ENCODE peak calls at places on chromosomes 12 and 14, in five cellular contexts. One of them, this sample, is unnamed.
A peak's percentile ranks its signal among the peaks of the same experiment; 100 is the strongest.

GRCh38 chr14:35365130-35366047 is 39.2 kb downstream of the NFKBIA start:
- DNase-seq in esophagus squamous epithelium: peak; percentile 18
- DNase-seq in spleen: peak; percentile 82
- DNase-seq in heart left ventricle: peak; percentile 84
- DNase-seq in adrenal gland: peak; percentile 97
- DNase-seq in this sample: peak; percentile 73

GRCh38 chr14:96574633-96575191 is 72.5 kb downstream of the PAPOLA start:
- DNase-seq in spleen: no peak
- DNase-seq in heart left ventricle: no peak
- DNase-seq in adrenal gland: peak; percentile 63
- DNase-seq in esophagus squamous epithelium: no peak
- DNase-seq in this sample: no peak

GRCh38 chr12:66683822-66684221 is 4.9 kb upstream of the GRIP1 start:
- DNase-seq in heart left ventricle: no peak
- DNase-seq in adrenal gland: no peak
- DNase-seq in spleen: no peak
- DNase-seq in esophagus squamous epithelium: no peak
- DNase-seq in this sample: no peak

GRCh38 chr14:70882771-70883492 is 24.3 kb upstream of the PCNX1 start:
- DNase-seq in adrenal gland: no peak
- DNase-seq in esophagus squamous epithelium: no peak
- DNase-seq in spleen: no peak
- DNase-seq in heart left ventricle: no peak
- DNase-seq in this sample: no peak

GRCh38 chr12:11717533-11717961 is 68.1 kb downstream of the ETV6 start:
- DNase-seq in esophagus squamous epithelium: no peak
- DNase-seq in spleen: no peak
- DNase-seq in adrenal gland: no peak
- DNase-seq in heart left ventricle: no peak
- DNase-seq in this sample: no peak

GRCh38 chr14:28059254-28059653 is 707.3 kb upstream of the FOXG1 start:
- DNase-seq in esophagus squamous epithelium: no peak
- DNase-seq in heart left ventricle: no peak
- DNase-seq in spleen: no peak
- DNase-seq in adrenal gland: no peak
- DNase-seq in this sample: no peak

GRCh38 chr12:132429932-132430643 is 59.9 kb upstream of the FBRSL1 start:
- DNase-seq in esophagus squamous epithelium: no peak
- DNase-seq in spleen: peak; percentile 95
- DNase-seq in adrenal gland: no peak
- DNase-seq in heart left ventricle: no peak
- DNase-seq in this sample: peak; percentile 22

GRCh38 chr12:12560587-12561304 is 1.9 kb downstream of the DUSP16 start:
- DNase-seq in esophagus squamous epithelium: no peak
- DNase-seq in heart left ventricle: peak; percentile 32
- DNase-seq in adrenal gland: peak; percentile 76
- DNase-seq in spleen: no peak
- DNase-seq in this sample: peak; percentile 39

GRCh38 chr14:105173901-105174894 is 5.6 kb upstream of the JAG2 start:
- DNase-seq in esophagus squamous epithelium: no peak
- DNase-seq in adrenal gland: no peak
- DNase-seq in spleen: peak; percentile 89
- DNase-seq in heart left ventricle: no peak
- DNase-seq in this sample: no peak

GRCh38 chr14:96051642-96052540 is 12.7 kb downstream of the C14orf132 start:
- DNase-seq in adrenal gland: peak; percentile 48
- DNase-seq in esophagus squamous epithelium: no peak
- DNase-seq in heart left ventricle: no peak
- DNase-seq in spleen: peak; percentile 52
- DNase-seq in this sample: no peak

GRCh38 chr14:57189070-57189469 is 79.6 kb downstream of the EXOC5 start:
- DNase-seq in heart left ventricle: no peak
- DNase-seq in spleen: no peak
- DNase-seq in adrenal gland: no peak
- DNase-seq in esophagus squamous epithelium: no peak
- DNase-seq in this sample: peak; percentile 7

GRCh38 chr12:132446535-132447326 is 43.2 kb upstream of the FBRSL1 start:
- DNase-seq in adrenal gland: no peak
- DNase-seq in heart left ventricle: no peak
- DNase-seq in esophagus squamous epithelium: no peak
- DNase-seq in spleen: no peak
- DNase-seq in this sample: no peak

GRCh38 chr12:120468846-120469449 is 600 bp downstream of the SRSF9 start:
- DNase-seq in spleen: peak; percentile 88
- DNase-seq in esophagus squamous epithelium: no peak
- DNase-seq in heart left ventricle: no peak
- DNase-seq in adrenal gland: peak; percentile 62
- DNase-seq in this sample: peak; percentile 58

GRCh38 chr14:74244115-74244514 is 4.9 kb downstream of the VSX2 start:
- DNase-seq in esophagus squamous epithelium: no peak
- DNase-seq in heart left ventricle: no peak
- DNase-seq in spleen: no peak
- DNase-seq in adrenal gland: no peak
- DNase-seq in this sample: no peak

GRCh38 chr12:89707992-89708792 is 446 bp downstream of the ATP2B1 start:
- DNase-seq in esophagus squamous epithelium: no peak
- DNase-seq in adrenal gland: peak; percentile 56
- DNase-seq in heart left ventricle: peak; percentile 42
- DNase-seq in spleen: peak; percentile 94
- DNase-seq in this sample: peak; percentile 51

GRCh38 chr12:94171595-94171930 is 23.2 kb downstream of the PLXNC1 start:
- DNase-seq in adrenal gland: no peak
- DNase-seq in heart left ventricle: no peak
- DNase-seq in esophagus squamous epithelium: no peak
- DNase-seq in spleen: no peak
- DNase-seq in this sample: no peak

GRCh38 chr12:39958377-39958776 is 147.5 kb downstream of the SLC2A13 start:
- DNase-seq in spleen: no peak
- DNase-seq in adrenal gland: no peak
- DNase-seq in heart left ventricle: no peak
- DNase-seq in esophagus squamous epithelium: no peak
- DNase-seq in this sample: no peak

GRCh38 chr12:26156201-26156871 is 31.5 kb upstream of the BHLHE41 start:
- DNase-seq in adrenal gland: no peak
- DNase-seq in heart left ventricle: no peak
- DNase-seq in esophagus squamous epithelium: no peak
- DNase-seq in spleen: no peak
- DNase-seq in this sample: no peak
- TF ChIP-seq POLR2A in adrenal gland: no peak
- TF ChIP-seq POLR2A in heart left ventricle: no peak
- TF ChIP-seq POLR2A in esophagus squamous epithelium: no peak
- TF ChIP-seq POLR2A in spleen: no peak
- TF ChIP-seq POLR2A in this sample: no peak

GRCh38 chr12:71664411-71665108 is 459 bp downstream of the THAP2 start:
- DNase-seq in adrenal gland: no peak
- DNase-seq in heart left ventricle: no peak
- DNase-seq in esophagus squamous epithelium: peak; percentile 34
- DNase-seq in spleen: no peak
- DNase-seq in this sample: peak; percentile 59

GRCh38 chr12:71662861-71663560 is 637 bp downstream of the ZFC3H1 start:
- DNase-seq in heart left ventricle: peak; percentile 68
- DNase-seq in spleen: peak; percentile 94
- DNase-seq in esophagus squamous epithelium: peak; percentile 38
- DNase-seq in adrenal gland: peak; percentile 78
- DNase-seq in this sample: peak; percentile 86

GRCh38 chr12:71665109-71665476 is 992 bp downstream of the THAP2 start:
- DNase-seq in spleen: no peak
- DNase-seq in heart left ventricle: no peak
- DNase-seq in esophagus squamous epithelium: no peak
- DNase-seq in adrenal gland: no peak
- DNase-seq in this sample: peak; percentile 25

GRCh38 chr12:71661977-71662522 is 1.6 kb downstream of the ZFC3H1 start:
- DNase-seq in adrenal gland: no peak
- DNase-seq in heart left ventricle: no peak
- DNase-seq in esophagus squamous epithelium: no peak
- DNase-seq in spleen: no peak
- DNase-seq in this sample: peak; percentile 73

DNA sequence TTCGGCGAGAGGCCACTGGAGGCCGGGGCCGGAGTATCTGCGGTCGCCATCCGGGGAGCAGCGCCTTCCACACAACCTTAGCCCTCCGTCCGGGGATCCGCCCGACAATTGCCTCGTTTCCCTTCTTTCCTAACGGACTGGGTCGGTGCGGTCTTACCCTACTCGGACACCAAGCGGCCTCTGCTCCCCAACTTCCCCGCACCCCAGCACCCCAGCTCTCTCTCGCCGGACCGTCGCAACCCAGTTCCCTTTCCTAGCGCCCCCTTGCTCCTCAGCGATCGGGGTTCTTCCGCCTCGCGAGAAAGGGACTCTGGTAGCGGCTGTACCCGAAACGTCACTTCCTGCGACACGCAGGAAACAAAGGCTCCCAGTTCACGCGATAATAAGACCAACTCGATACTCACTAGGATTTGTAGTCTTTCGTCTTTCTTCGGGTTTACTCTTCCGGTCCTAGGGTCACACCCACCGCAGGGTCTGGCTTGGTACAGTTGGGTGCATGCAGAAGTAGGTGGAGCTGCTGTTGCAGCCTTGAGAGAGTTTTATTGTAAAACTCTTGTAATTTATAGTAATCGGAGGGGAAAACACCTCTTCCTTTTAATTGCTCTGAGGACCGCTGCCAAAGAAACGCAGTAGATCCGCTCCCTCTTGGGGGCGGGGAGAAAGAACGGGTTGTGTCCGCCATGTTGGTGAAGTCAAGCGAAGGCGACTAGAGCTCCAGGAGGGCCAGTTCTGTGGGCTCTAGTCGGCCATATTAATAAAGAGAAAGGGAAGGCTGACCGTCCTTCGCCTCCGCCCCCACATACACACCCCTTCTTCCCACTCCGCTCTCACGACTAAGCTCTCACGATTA is at the start of the genes THAP2 and ZFC3H1:
- DNase-seq in spleen: peak; percentile 98
- DNase-seq in heart left ventricle: peak; percentile 96
- DNase-seq in esophagus squamous epithelium: peak; percentile 85
- DNase-seq in adrenal gland: peak; percentile 99
- DNase-seq in this sample: peak; percentile 99
- TF ChIP-seq POLR2A in spleen: peak; percentile 89
- TF ChIP-seq POLR2A in heart left ventricle: peak; percentile 81
- TF ChIP-seq POLR2A in esophagus squamous epithelium: peak; percentile 97
- TF ChIP-seq POLR2A in adrenal gland: peak; percentile 99
- TF ChIP-seq POLR2A in this sample: peak; percentile 97

GRCh38 chr12:57725851-57726150 is 12.7 kb downstream of the AGAP2 start:
- DNase-seq in spleen: no peak
- DNase-seq in esophagus squamous epithelium: no peak
- DNase-seq in heart left ventricle: no peak
- DNase-seq in adrenal gland: no peak
- DNase-seq in this sample: no peak

GRCh38 chr12:57723630-57723962 is 14.9 kb downstream of the AGAP2 start:
- DNase-seq in spleen: no peak
- DNase-seq in adrenal gland: no peak
- DNase-seq in esophagus squamous epithelium: no peak
- DNase-seq in heart left ventricle: no peak
- DNase-seq in this sample: no peak

GRCh38 chr12:57724936-57725740 is 13.4 kb downstream of the AGAP2 start:
- DNase-seq in esophagus squamous epithelium: no peak
- DNase-seq in adrenal gland: peak; percentile 50
- DNase-seq in spleen: no peak
- DNase-seq in heart left ventricle: no peak
- DNase-seq in this sample: no peak

GRCh38 chr12:57722716-57723629 is 15.6 kb downstream of the AGAP2 start:
- DNase-seq in heart left ventricle: no peak
- DNase-seq in esophagus squamous epithelium: no peak
- DNase-seq in adrenal gland: peak; percentile 39
- DNase-seq in spleen: no peak
- DNase-seq in this sample: no peak

DNA sequence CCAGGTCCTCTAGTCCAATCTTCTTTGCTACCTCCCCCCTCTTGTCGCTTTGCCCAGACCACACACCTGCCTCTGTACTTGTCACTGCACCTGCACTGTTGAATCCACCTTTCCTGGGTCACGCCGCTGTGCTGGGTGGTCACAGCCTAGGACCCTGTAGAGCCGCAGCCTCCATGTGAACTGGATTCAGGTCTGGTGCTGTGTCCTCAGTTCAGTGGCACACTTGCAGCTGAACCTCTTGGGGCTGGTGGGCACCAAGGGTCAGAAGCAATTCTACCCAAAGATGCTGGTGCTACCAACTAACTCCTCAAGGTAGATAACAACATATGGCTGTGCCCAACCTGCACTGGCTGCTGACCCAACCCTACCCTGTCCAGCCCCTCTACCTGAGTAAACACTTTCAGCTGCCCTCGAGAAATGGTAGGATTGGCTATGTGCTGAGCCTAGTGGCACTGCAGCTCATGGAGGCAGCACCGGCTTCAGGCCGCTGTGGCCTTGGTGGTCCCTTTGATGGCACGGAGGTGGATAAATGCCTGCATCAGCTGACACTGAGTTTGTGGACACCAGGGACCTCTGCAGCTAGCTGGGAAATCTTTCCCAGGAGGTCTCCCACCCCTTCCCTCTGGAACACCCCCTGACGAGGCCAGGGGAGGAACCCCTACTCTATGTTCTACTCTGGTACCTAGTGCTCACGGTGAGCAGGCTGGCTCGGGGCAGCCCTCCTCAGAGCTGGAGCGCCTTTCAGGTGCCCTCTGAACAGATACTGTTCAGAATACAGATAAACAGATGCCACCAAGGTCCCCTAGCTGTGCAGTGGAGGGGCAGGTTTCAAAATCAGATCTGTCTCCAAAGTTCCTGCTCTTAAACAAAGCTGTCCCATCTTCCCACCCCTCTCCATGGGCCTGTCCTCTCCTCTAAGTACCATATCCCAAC is 14.3 kb downstream of the AGAP2 start:
- DNase-seq in adrenal gland: peak; percentile 46
- DNase-seq in esophagus squamous epithelium: no peak
- DNase-seq in heart left ventricle: no peak
- DNase-seq in spleen: no peak
- DNase-seq in this sample: no peak
- TF ChIP-seq POLR2A in adrenal gland: no peak
- TF ChIP-seq POLR2A in esophagus squamous epithelium: no peak
- TF ChIP-seq POLR2A in heart left ventricle: no peak
- TF ChIP-seq POLR2A in spleen: no peak
- TF ChIP-seq POLR2A in this sample: no peak

DNA sequence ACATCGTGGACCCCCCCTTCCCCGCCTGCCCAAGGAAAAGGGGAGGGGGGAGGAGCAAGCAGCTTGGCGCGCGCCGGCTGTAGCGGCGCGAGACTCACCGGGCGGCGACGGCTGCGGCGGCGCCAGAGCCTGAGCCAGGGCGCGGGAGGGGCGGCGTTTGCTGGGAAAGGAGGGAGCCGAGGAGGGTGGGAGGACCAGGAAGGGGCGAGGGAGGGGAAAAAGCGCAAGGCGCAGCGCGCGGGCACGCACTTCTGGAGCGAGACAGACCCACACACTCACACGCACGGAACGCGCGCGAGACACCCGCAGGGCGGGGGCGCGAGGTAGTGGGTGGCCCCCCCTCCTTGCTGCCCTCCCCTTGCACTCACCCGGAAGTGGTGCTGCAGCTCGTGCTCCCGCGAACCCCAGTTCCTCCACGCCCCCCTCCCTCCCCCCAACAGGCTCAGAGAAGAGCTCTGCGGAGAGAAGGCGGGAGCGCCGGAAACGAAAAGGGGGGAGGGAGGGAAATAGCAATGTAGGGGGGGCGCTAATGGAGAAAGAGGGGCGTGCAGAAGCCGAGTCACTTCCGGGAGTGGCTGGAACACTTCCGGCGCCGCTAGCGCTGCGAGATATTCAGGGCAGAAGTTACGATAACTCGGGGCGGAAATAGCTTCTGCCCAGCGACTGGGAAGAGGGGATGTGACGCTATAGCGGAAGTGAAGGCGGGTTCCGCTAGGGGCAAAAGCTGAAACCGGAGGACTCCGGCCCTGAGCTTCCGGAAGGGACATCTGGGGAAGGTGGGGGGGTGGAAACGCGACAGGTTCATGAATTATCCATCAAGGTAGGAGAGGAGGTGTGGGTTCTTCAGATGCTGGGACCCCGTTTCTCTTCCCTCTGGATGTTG is at the start of gene ZNF384:
- DNase-seq in esophagus squamous epithelium: peak; percentile 93
- DNase-seq in heart left ventricle: peak; percentile 98
- DNase-seq in spleen: peak; percentile 98
- DNase-seq in adrenal gland: peak; percentile 99
- DNase-seq in this sample: peak; percentile 98
- TF ChIP-seq POLR2A in esophagus squamous epithelium: no peak
- TF ChIP-seq POLR2A in heart left ventricle: peak; percentile 58
- TF ChIP-seq POLR2A in spleen: peak; percentile 35
- TF ChIP-seq POLR2A in adrenal gland: peak; percentile 54
- TF ChIP-seq POLR2A in this sample: peak; percentile 92